ENCODE peak calls at places on chromosomes 5 and 9, in eight cellular contexts. Y, A, V, J, D, W, M and L are unnamed samples.

GRCh38 chr9:129828051-129828450 is 4.1 kb upstream of the TOR1A start:
- DNase-seq in Y (no peak), J (no peak), W (no peak), V (no peak), M (no peak), D (no peak), A (no peak), L (no peak)

GRCh38 chr5:151094054-151094858 is 13.4 kb upstream of the TNIP1 start:
- DNase-seq in D (no peak), A (no peak), V (peak; percentile 63), M (peak; percentile 76), J (no peak), Y (no peak), W (no peak), L (no peak)

GRCh38 chr5:154193636-154194035 is 3.1 kb downstream of the GALNT10 start:
- DNase-seq in D (no peak), A (no peak), J (no peak), Y (no peak), W (no peak), M (peak; percentile 5), V (no peak), L (no peak)

GRCh38 chr5:90739567-90739966 is 181.0 kb downstream of the ADGRV1 start:
- DNase-seq in Y (no peak), M (no peak), J (no peak), D (no peak), V (no peak), A (no peak), W (no peak), L (no peak)

GRCh38 chr5:126368239-126368812 is 54.9 kb upstream of the GRAMD2B start:
- DNase-seq in M (peak; percentile 83), V (no peak), J (no peak), W (no peak), A (no peak), D (no peak), Y (no peak), L (no peak)

GRCh38 chr9:71925834-71926233 is 14.4 kb downstream of the C9orf85 start:
- DNase-seq in J (no peak), V (no peak), D (no peak), W (no peak), Y (no peak), M (no peak), A (no peak), L (no peak)

GRCh38 chr5:95641803-95642220 is 4.8 kb upstream of the RFESD start:
- DNase-seq in M (no peak), W (no peak), D (peak; percentile 74), V (no peak), A (peak; percentile 50), Y (peak; percentile 88), J (peak; percentile 75), L (no peak)

GRCh38 chr5:1316941-1317340 is 22.1 kb upstream of the TERT start:
- DNase-seq in J (no peak), A (peak; percentile 10), D (no peak), Y (no peak), M (no peak), W (no peak), V (no peak), L (peak; percentile 6)

GRCh38 chr5:139019880-139020279 is 144.7 kb upstream of the LRRTM2 start:
- DNase-seq in M (no peak), V (no peak), A (no peak), D (peak; percentile 83), W (peak; percentile 36), J (no peak), Y (no peak), L (no peak)

GRCh38 chr5:117788596-117788995 is 1199.8 kb downstream of the DTWD2 start:
- DNase-seq in W (no peak), A (no peak), J (no peak), D (no peak), Y (no peak), V (no peak), M (no peak), L (no peak)

GRCh38 chr5:114909424-114909823 is 260.3 kb downstream of the TRIM36 start:
- DNase-seq in D (no peak), M (no peak), V (no peak), J (no peak), A (no peak), Y (no peak), W (no peak), L (no peak)

GRCh38 chr5:55316289-55316688 is 8.5 kb downstream of the MTREX start:
- DNase-seq in W (no peak), M (no peak), A (no peak), V (no peak), J (no peak), D (no peak), Y (no peak), L (no peak)

GRCh38 chr5:172276214-172276613 is 7.3 kb downstream of the UBTD2 start:
- DNase-seq in W (no peak), M (peak; percentile 88), Y (no peak), J (no peak), D (no peak), V (no peak), A (no peak), L (no peak)

GRCh38 chr5:177474845-177475562 is 1.6 kb upstream of the DBN1 start:
- DNase-seq in W (no peak), J (no peak), Y (no peak), V (no peak), M (peak; percentile 35), A (no peak), D (no peak), L (no peak)

GRCh38 chr9:87887661-87888480 is 5.2 kb downstream of the SPATA31E1 start:
- DNase-seq in Y (no peak), A (no peak), W (no peak), D (no peak), J (no peak), M (no peak), V (no peak), L (no peak)

GRCh38 chr5:33781286-33781685 is 110.5 kb downstream of the ADAMTS12 start:
- DNase-seq in W (no peak), Y (no peak), D (no peak), V (no peak), M (no peak), J (no peak), A (no peak), L (no peak)

GRCh38 chr5:157912621-157913325 is 53.8 kb upstream of the CLINT1 start:
- DNase-seq in A (peak; percentile 64), M (peak; percentile 86), J (no peak), W (no peak), Y (peak; percentile 28), D (no peak), V (no peak), L (no peak)

GRCh38 chr9:98856982-98857381 is 49.5 kb downstream of the GALNT12 start:
- DNase-seq in Y (no peak), W (no peak), A (no peak), J (no peak), V (no peak), M (no peak), D (no peak), L (no peak)

GRCh38 chr5:123421773-123422172 is 1.4 kb downstream of the CEP120 start:
- DNase-seq in D (peak; percentile 50), Y (no peak), A (no peak), V (no peak), W (no peak), J (no peak), M (no peak), L (no peak)

GRCh38 chr9:114930063-114930812 is at the start of gene TNFSF8:
- DNase-seq in J (no peak), W (no peak), D (no peak), M (no peak), Y (no peak), V (peak; percentile 70), A (peak; percentile 60), L (no peak)

GRCh38 chr9:114925039-114925438 is 5.4 kb downstream of the TNFSF8 start:
- DNase-seq in V (no peak), A (no peak), M (no peak), Y (no peak), D (no peak), J (no peak), W (no peak), L (no peak)

GRCh38 chr9:114925672-114926071 is 4.7 kb downstream of the TNFSF8 start:
- DNase-seq in V (no peak), A (no peak), M (no peak), D (no peak), W (no peak), Y (no peak), J (no peak), L (no peak)

GRCh38 chr9:114929166-114929565 is 1.2 kb downstream of the TNFSF8 start:
- DNase-seq in A (no peak), M (no peak), J (no peak), Y (no peak), D (no peak), W (no peak), V (no peak), L (no peak)

GRCh38 chr9:114928092-114928491 is 2.3 kb downstream of the TNFSF8 start:
- DNase-seq in A (no peak), V (no peak), D (no peak), W (no peak), J (no peak), M (no peak), Y (no peak), L (no peak)
- H3K27me3 ChIP-seq in A (no peaks in the 10 kb centered on the region), V (no peaks in the 10 kb centered on the region), D (no peaks in the 10 kb centered on the region), W (peaks cover 97% of the 10 kb centered on the region), J (peaks cover 12% of the 10 kb centered on the region), M (peaks cover 40% of the 10 kb centered on the region), Y (no peaks in the 10 kb centered on the region), L (no peaks in the 10 kb centered on the region)

DNA sequence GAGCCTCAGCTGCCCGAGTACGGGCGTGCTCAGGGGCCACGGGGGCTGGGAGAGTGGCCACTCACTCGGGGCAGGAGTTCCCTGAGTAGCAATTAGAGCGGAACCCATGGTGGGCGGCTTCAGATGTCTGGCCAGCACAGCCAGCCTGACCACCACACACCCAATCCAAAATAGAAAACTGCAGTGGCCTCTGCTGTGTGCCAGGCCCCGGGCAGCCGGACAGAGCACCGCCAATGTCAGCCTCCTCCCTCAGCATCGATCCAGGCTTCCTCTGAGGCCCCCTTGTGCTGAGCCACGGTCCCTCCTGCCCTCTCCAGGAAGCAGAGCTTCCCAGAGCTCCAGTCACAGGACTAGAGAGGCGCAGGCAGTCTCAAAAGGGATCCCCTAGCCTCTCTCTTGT is 2.7 kb downstream of the ADAMTS2 start:
- DNase-seq in A (peak; percentile 39), V (no peak), W (peak; percentile 56), Y (no peak), D (peak; percentile 19), M (no peak), J (peak; percentile 81), L (no peak)
- H3K4me3 ChIP-seq in A (peak overlapping the region; percentile 61), V (no peak overlapping the region), W (no peak overlapping the region), Y (no peak overlapping the region), D (no peak overlapping the region), M (no peak overlapping the region), J (peak overlapping the region; percentile 71), L (no peak overlapping the region)

GRCh38 chr9:123028973-123029372 is 4.5 kb upstream of the GPR21 start:
- DNase-seq in W (no peak), J (no peak), V (no peak), M (no peak), A (no peak), Y (no peak), D (no peak), L (no peak)
- H3K36me3 ChIP-seq in W (peaks cover 10% of the 10 kb centered on the region), J (peaks cover 14% of the 10 kb centered on the region), V (no peaks in the 10 kb centered on the region), M (peaks cover 13% of the 10 kb centered on the region), A (peaks cover 35% of the 10 kb centered on the region), Y (no peaks in the 10 kb centered on the region), D (no peaks in the 10 kb centered on the region), L (peaks cover 7% of the 10 kb centered on the region)

DNA sequence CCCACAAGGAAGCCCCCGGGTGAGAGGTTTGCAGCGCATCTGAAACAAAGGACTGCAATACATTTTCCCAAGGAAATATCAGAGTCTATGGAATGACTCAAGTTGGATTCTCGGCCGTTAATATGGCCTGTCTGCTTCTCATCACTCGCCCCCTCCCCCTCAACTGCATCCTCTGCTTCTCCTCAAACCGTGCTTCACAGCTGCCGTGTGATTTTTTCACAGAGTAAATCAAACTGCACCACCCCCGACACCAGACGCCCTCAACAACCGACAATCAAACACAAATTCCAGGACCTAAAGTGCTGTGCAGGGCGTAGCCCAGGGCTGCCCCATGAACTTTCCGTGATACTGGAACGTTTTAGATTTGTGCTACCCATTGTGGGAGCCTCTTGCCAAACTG is 176.9 kb downstream of the ROR2 start:
- DNase-seq in D (no peak), J (no peak), Y (no peak), A (no peak), W (peak; percentile 66), V (no peak), M (no peak), L (no peak)
- H3K27me3 ChIP-seq in D (no peaks in the 10 kb centered on the region), J (peaks cover 32% of the 10 kb centered on the region), Y (no peaks in the 10 kb centered on the region), A (peaks cover 11% of the 10 kb centered on the region), W (no peaks in the 10 kb centered on the region), V (no peaks in the 10 kb centered on the region), M (peaks cover 89% of the 10 kb centered on the region), L (no peaks in the 10 kb centered on the region)